ENCODE peak calls at places on chromosomes 4 and X, in ten cellular contexts. L is fibroblast of lung, G is DND-41, A is ovary, N is adrenal gland, I is uterus, E is BJ, W is heart left ventricle, T is fibroblast of the aortic adventitia, M is transverse colon. P is an unnamed sample.

GRCh38 chr4:83082777-83083176 is 31.8 kb downstream of the PLAC8 start:
- DNase-seq in L (peak), G (no peak), A (no peak), N (no peak), I (no peak), E (no peak), W (no peak), T (no peak), M (no peak), P (peak)

GRCh38 chr4:172998527-172999469 is 169.8 kb upstream of the GALNT7 start:
- DNase-seq in L (peak), G (no peak), A (no peak), N (no peak), I (no peak), E (no peak), W (no peak), T (peak), M (no peak), P (peak)

GRCh38 chrX:45623266-45623665 is 422.6 kb upstream of the DIPK2B start:
- DNase-seq in L (peak), G (no peak), A (no peak), N (no peak), I (peak), E (peak), W (no peak), T (peak), M (no peak), P (peak)

GRCh38 chr4:185506422-185506821 is 28.9 kb downstream of the PDLIM3 start:
- DNase-seq in L (no peak), G (no peak), A (no peak), N (no peak), I (no peak), E (no peak), W (peak), T (no peak), M (no peak), P (no peak)

GRCh38 chr4:38983756-38984647 is 48.2 kb downstream of the TMEM156 start:
- DNase-seq in L (peak), G (no peak), A (no peak), N (no peak), I (no peak), E (no peak), W (no peak), T (peak), M (no peak), P (peak)

GRCh38 chrX:134803551-134804183 is 145.4 kb upstream of the PLAC1 start:
- DNase-seq in L (no peak), G (no peak), A (no peak), N (no peak), I (no peak), E (no peak), W (no peak), T (no peak), M (no peak), P (no peak)

GRCh38 chrX:119427024-119427794 is 28.1 kb downstream of the SLC25A43 start:
- DNase-seq in L (peak), G (peak), A (peak), N (peak), I (no peak), E (no peak), W (no peak), T (no peak), M (peak), P (peak)

GRCh38 chr4:140237616-140238352 is 83.8 kb upstream of the MAML3 start:
- DNase-seq in L (peak), G (no peak), A (peak), N (peak), I (peak), E (peak), W (peak), T (peak), M (peak), P (peak)

GRCh38 chr4:121758896-121759568 is 5.9 kb downstream of the SMIM43 start:
- DNase-seq in L (no peak), G (no peak), A (no peak), N (no peak), I (no peak), E (no peak), W (no peak), T (peak), M (no peak), P (peak)

GRCh38 chr4:173807347-173807746 is 277.3 kb upstream of the HAND2 start:
- DNase-seq in L (no peak), G (no peak), A (peak), N (no peak), I (peak), E (peak), W (no peak), T (peak), M (peak), P (no peak)

GRCh38 chr4:139909036-139909435 is 243.4 kb downstream of the MGST2 start:
- DNase-seq in L (no peak), G (no peak), A (no peak), N (no peak), I (no peak), E (no peak), W (no peak), T (no peak), M (no peak), P (no peak)

GRCh38 chr4:145061325-145061920 is 36.6 kb downstream of the ANAPC10 start:
- DNase-seq in L (peak), G (no peak), A (no peak), N (no peak), I (no peak), E (no peak), W (no peak), T (peak), M (no peak), P (peak)

GRCh38 chr4:32207456-32207855 is 1487.3 kb downstream of the PCDH7 start:
- DNase-seq in L (peak), G (no peak), A (no peak), N (no peak), I (no peak), E (no peak), W (no peak), T (peak), M (no peak), P (peak)

GRCh38 chrX:50154429-50154828 is 46.4 kb downstream of the AKAP4 start:
- DNase-seq in L (no peak), G (no peak), A (no peak), N (no peak), I (no peak), E (no peak), W (no peak), T (no peak), M (no peak), P (no peak)

GRCh38 chrX:55818673-55819375 is 101.3 kb downstream of the RRAGB start:
- DNase-seq in L (no peak), G (no peak), A (no peak), N (no peak), I (no peak), E (no peak), W (no peak), T (no peak), M (no peak), P (no peak)

GRCh38 chr4:148787831-148788477 is 345.7 kb upstream of the NR3C2 start:
- DNase-seq in L (peak), G (no peak), A (no peak), N (no peak), I (no peak), E (no peak), W (no peak), T (peak), M (no peak), P (peak)

GRCh38 chrX:111041018-111041462 is 55.0 kb upstream of the PAK3 start:
- DNase-seq in L (peak), G (no peak), A (no peak), N (no peak), I (no peak), E (peak), W (no peak), T (peak), M (no peak), P (peak)

GRCh38 chr4:169941141-169941540 is 85.1 kb downstream of the MFAP3L start:
- DNase-seq in L (no peak), G (no peak), A (no peak), N (no peak), I (no peak), E (no peak), W (no peak), T (no peak), M (no peak), P (no peak)

GRCh38 chr4:144709793-144710525 is 64.0 kb downstream of the HHIP start:
- DNase-seq in L (peak), G (no peak), A (no peak), N (peak), I (no peak), E (no peak), W (no peak), T (peak), M (peak), P (peak)

GRCh38 chrX:34365482-34365881 is 233.4 kb upstream of the FAM47A start:
- DNase-seq in L (no peak), G (no peak), A (no peak), N (peak), I (no peak), E (no peak), W (no peak), T (peak), M (no peak), P (peak)
- TF ChIP-seq CTCF in L (peak), G (no peak), A (no peak), N (no peak), I (peak), E (peak), W (no peak), T (peak), M (peak), P (peak)

DNA sequence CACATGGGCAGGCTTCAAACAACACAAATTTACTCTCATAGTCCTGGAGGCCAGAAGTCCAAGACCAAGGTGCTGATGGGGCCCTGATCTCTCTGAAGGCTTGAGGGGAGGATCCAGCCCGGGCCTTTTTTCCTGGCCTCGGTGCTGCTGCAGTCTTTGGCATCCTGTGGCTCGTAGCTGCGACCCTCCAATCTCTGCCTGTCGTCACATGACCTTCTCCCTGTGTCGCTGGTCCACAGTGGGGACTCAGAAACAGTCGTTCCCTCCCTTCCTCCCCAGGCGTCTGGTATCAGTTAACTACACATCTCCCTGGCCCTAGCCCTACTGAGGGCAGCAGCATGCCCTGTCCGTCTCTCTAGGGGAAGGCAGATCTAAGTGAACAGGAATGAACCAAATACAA is 19.1 kb upstream of the MSX1 start:
- DNase-seq in L (no peak), G (no peak), A (no peak), N (no peak), I (no peak), E (no peak), W (no peak), T (no peak), M (no peak), P (no peak)
- H3K4me3 ChIP-seq in L (no peak), G (no peak), A (no peak), N (no peak), I (no peak), E (no peak), W (no peak), T (no peak), M (no peak), P (no peak)

GRCh38 chrX:39895228-39896110 is 202.3 kb downstream of the BCOR start:
- DNase-seq in L (no peak), G (no peak), A (no peak), N (peak), I (no peak), E (no peak), W (no peak), T (no peak), M (peak), P (no peak)

GRCh38 chrX:39899059-39899458 is 198.7 kb downstream of the BCOR start:
- DNase-seq in L (no peak), G (no peak), A (no peak), N (no peak), I (no peak), E (no peak), W (no peak), T (no peak), M (no peak), P (no peak)

GRCh38 chrX:39897741-39898097 is 200.0 kb downstream of the BCOR start:
- DNase-seq in L (no peak), G (no peak), A (no peak), N (no peak), I (no peak), E (no peak), W (no peak), T (no peak), M (no peak), P (no peak)

GRCh38 chrX:39898147-39898546 is 199.6 kb downstream of the BCOR start:
- DNase-seq in L (no peak), G (no peak), A (no peak), N (no peak), I (no peak), E (no peak), W (no peak), T (no peak), M (no peak), P (no peak)

DNA sequence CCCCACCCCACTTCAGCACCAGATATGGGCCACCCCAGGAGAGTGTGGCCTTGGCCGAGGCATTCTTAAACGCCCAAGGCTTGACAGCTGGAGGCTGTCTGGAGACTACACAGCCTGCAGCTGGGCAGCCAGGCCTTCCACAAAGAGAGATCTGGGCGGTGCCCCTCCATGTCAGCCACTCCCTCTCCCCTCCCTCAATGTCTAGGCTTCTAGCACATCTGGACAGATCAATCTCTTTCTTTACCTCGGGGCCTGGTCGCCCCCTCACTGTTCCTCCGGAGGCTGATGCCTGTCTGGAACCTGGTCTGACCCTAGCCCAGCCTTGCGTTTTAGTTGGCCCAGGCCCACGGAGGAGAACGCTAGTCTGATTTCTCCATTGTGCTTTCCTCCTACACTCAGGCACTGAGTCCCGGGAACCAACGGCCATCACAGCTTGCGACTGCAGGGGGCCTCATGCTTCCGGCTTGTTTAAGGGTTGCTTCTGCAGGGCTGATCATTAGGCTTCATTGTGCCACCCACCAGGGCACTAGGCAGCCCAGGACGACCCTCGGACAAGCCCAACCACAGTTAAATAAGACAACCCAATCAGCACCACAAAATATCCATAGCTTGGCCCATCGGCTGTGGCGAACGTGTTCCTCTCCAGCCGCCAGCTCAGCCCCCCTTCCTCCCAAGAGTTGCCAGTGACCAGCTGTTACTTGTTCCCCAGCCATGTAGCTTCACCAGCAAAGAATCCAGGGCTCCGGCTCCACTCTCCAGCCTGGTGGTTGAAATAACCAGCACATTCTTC is 200.6 kb downstream of the BCOR start:
- DNase-seq in L (peak), G (no peak), A (peak), N (no peak), I (no peak), E (no peak), W (no peak), T (peak), M (no peak), P (peak)
- TF ChIP-seq CTCF in L (peak), G (no peak), A (no peak), N (no peak), I (no peak), E (peak), W (no peak), T (peak), M (no peak), P (no peak)

DNA sequence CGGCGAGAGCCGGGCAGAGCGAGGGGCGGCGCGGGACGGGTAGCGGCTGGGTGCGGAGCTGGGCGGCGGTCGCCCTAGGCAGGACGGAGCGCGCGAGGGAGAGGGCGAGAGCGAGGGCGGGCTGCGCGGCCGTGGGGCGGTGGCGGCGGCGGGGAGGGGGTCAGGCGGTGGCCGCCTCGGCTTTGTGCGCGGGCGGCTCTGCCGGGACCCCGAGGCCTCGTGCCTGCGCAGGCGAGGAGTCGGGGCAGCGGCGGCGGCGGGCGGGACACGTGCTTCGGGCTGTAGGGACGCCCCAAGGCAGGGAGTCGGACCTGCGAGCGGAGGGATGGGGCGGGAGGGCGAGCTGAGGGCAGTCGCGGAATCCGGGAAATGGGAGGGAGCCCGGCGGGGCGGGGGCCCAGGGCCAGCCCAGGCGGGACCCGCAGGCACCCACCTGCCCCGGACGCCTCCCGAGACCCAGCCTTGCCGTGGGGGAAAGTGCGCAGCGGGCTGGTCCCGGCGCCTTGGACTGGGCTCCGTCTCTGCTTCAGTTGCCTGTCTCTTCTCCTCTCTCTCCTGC is 465 bp downstream of the BMPR1B start:
- DNase-seq in L (peak), G (peak), A (peak), N (no peak), I (peak), E (no peak), W (peak), T (peak), M (peak), P (peak)
- H3K4me3 ChIP-seq in L (peak), G (peak), A (peak), N (no peak), I (peak), E (peak), W (peak), T (peak), M (peak), P (peak)

GRCh38 chr4:118005883-118006282 is 28.4 kb upstream of the NDST3 start:
- DNase-seq in L (no peak), G (no peak), A (no peak), N (no peak), I (no peak), E (no peak), W (no peak), T (no peak), M (no peak), P (no peak)
- TF ChIP-seq CTCF in L (no peak), G (peak), A (no peak), N (no peak), I (no peak), E (no peak), W (no peak), T (no peak), M (no peak), P (no peak)

DNA sequence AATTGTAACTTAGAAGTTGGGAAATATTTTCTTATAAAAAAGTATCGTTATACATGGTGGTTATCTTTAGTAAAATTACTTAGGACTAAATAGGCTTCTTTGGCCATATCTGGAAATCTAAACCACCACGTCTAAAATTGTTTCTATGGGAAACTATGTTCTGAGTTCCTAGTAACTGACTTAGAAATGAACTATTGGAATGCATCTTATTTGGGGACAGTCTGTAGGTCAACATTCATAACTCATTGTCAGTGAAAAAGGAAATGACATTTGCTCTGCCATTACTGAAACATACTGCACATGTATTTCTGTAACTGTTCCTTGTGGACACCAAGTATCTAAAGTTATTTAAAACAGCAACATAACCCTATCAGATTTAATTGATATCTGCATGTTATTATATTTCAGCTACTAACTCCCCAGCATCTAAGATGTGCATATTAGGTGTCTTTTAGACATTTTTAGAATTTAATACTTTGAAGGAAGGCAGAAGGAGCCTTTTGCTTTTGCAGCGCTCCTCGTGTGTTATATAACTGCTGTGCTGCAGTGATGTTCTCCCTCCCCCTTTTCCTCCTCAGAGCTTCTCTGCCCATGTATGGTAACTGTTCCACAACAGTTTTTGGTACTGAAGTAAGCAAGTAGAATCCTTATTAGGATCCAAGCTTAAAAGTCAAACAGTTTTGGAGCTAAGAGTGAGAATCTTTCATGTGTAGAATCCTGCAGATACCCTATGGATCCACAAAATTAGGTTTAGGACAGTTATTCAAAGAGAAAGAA is 37.2 kb upstream of the TMEM131L start:
- DNase-seq in L (peak), G (peak), A (no peak), N (no peak), I (peak), E (no peak), W (no peak), T (no peak), M (no peak), P (no peak)
- H3K4me3 ChIP-seq in L (no peak), G (no peak), A (no peak), N (no peak), I (no peak), E (no peak), W (no peak), T (no peak), M (no peak), P (no peak)

GRCh38 chr4:158890294-158890693 is 121.5 kb downstream of the FNIP2 start:
- DNase-seq in L (no peak), G (no peak), A (no peak), N (no peak), I (no peak), E (no peak), W (no peak), T (no peak), M (no peak), P (no peak)

GRCh38 chr4:158891256-158891655 is 122.4 kb downstream of the FNIP2 start:
- DNase-seq in L (no peak), G (no peak), A (no peak), N (no peak), I (no peak), E (no peak), W (no peak), T (no peak), M (no peak), P (no peak)

GRCh38 chr4:158894826-158895225 is 126.0 kb downstream of the FNIP2 start:
- DNase-seq in L (no peak), G (no peak), A (no peak), N (no peak), I (no peak), E (no peak), W (no peak), T (no peak), M (no peak), P (no peak)

GRCh38 chr4:158896459-158897238 is 127.8 kb downstream of the FNIP2 start:
- DNase-seq in L (no peak), G (no peak), A (no peak), N (no peak), I (no peak), E (no peak), W (no peak), T (no peak), M (no peak), P (peak)

GRCh38 chr4:158895797-158896442 is 127.1 kb downstream of the FNIP2 start:
- DNase-seq in L (peak), G (no peak), A (no peak), N (no peak), I (no peak), E (no peak), W (no peak), T (no peak), M (peak), P (peak)
- TF ChIP-seq CTCF in L (no peak), G (peak), A (no peak), N (no peak), I (no peak), E (no peak), W (no peak), T (no peak), M (peak), P (peak)

GRCh38 chr4:168797176-168797575 is 212.9 kb downstream of the CBR4 start:
- DNase-seq in L (peak), G (no peak), A (no peak), N (no peak), I (no peak), E (peak), W (no peak), T (peak), M (no peak), P (peak)
- H3K4me3 ChIP-seq in L (no peak), G (no peak), A (no peak), N (no peak), I (no peak), E (no peak), W (no peak), T (no peak), M (no peak), P (no peak)

GRCh38 chrX:1612641-1613286 is 2.1 kb upstream of the ASMT start:
- DNase-seq in L (no peak), G (no peak), A (no peak), N (no peak), I (no peak), E (no peak), W (no peak), T (no peak), M (no peak), P (no peak)

GRCh38 chrX:1609311-1609710 is 5.5 kb upstream of the ASMT start:
- DNase-seq in L (no peak), G (no peak), A (no peak), N (no peak), I (no peak), E (no peak), W (no peak), T (no peak), M (no peak), P (no peak)

GRCh38 chrX:1610736-1611135 is 4.1 kb upstream of the ASMT start:
- DNase-seq in L (no peak), G (no peak), A (no peak), N (no peak), I (no peak), E (no peak), W (no peak), T (no peak), M (no peak), P (no peak)

GRCh38 chrX:1610166-1610565 is 4.7 kb upstream of the ASMT start:
- DNase-seq in L (no peak), G (no peak), A (no peak), N (no peak), I (no peak), E (no peak), W (no peak), T (no peak), M (no peak), P (no peak)

GRCh38 chrX:1609759-1610158 is 5.1 kb upstream of the ASMT start:
- DNase-seq in L (no peak), G (no peak), A (no peak), N (no peak), I (no peak), E (no peak), W (no peak), T (no peak), M (no peak), P (no peak)
- TF ChIP-seq CTCF in L (no peak), G (no peak), A (no peak), N (no peak), I (no peak), E (no peak), W (no peak), T (no peak), M (no peak), P (no peak)